ENCODE peak calls at places on chromosomes 1 and 21, in ten cellular contexts. One of them, this sample, is unnamed.

GRCh38 chr21:34693192-34693810 is 24.5 kb downstream of the CLIC6 start:
- DNase-seq in CD8-positive, alpha-beta T cell: peak
- DNase-seq in psoas muscle: no peak
- DNase-seq in sigmoid colon: no peak
- DNase-seq in OCI-LY7: peak
- DNase-seq in uterus: peak
- DNase-seq in AG10803: peak
- DNase-seq in lower lobe of right lung: no peak
- DNase-seq in AG09309: peak
- DNase-seq in adrenal gland: peak
- DNase-seq in this sample: no peak

GRCh38 chr1:28755701-28756100 is 19.0 kb downstream of the YTHDF2 start:
- DNase-seq in psoas muscle: no peak
- DNase-seq in sigmoid colon: no peak
- DNase-seq in CD8-positive, alpha-beta T cell: no peak
- DNase-seq in uterus: no peak
- DNase-seq in adrenal gland: no peak
- DNase-seq in OCI-LY7: no peak
- DNase-seq in AG10803: peak
- DNase-seq in lower lobe of right lung: no peak
- DNase-seq in AG09309: no peak
- DNase-seq in this sample: no peak

GRCh38 chr1:162222735-162223134 is 153.2 kb downstream of the NOS1AP start:
- DNase-seq in psoas muscle: no peak
- DNase-seq in uterus: no peak
- DNase-seq in lower lobe of right lung: no peak
- DNase-seq in adrenal gland: no peak
- DNase-seq in AG09309: no peak
- DNase-seq in CD8-positive, alpha-beta T cell: no peak
- DNase-seq in sigmoid colon: no peak
- DNase-seq in AG10803: no peak
- DNase-seq in OCI-LY7: no peak
- DNase-seq in this sample: no peak

GRCh38 chr1:59552001-59552400 is 255.1 kb downstream of the FGGY start:
- DNase-seq in uterus: no peak
- DNase-seq in AG10803: no peak
- DNase-seq in OCI-LY7: no peak
- DNase-seq in psoas muscle: peak
- DNase-seq in sigmoid colon: no peak
- DNase-seq in AG09309: no peak
- DNase-seq in lower lobe of right lung: peak
- DNase-seq in adrenal gland: no peak
- DNase-seq in CD8-positive, alpha-beta T cell: no peak
- DNase-seq in this sample: no peak

GRCh38 chr1:33735624-33736023 is 128.3 kb upstream of the HMGB4 start:
- DNase-seq in sigmoid colon: no peak
- DNase-seq in CD8-positive, alpha-beta T cell: no peak
- DNase-seq in OCI-LY7: no peak
- DNase-seq in lower lobe of right lung: no peak
- DNase-seq in AG09309: peak
- DNase-seq in AG10803: peak
- DNase-seq in psoas muscle: no peak
- DNase-seq in uterus: no peak
- DNase-seq in adrenal gland: no peak
- DNase-seq in this sample: no peak

GRCh38 chr1:22527122-22527521 is 36.2 kb upstream of the EPHA8 start:
- DNase-seq in AG10803: no peak
- DNase-seq in psoas muscle: peak
- DNase-seq in CD8-positive, alpha-beta T cell: no peak
- DNase-seq in OCI-LY7: no peak
- DNase-seq in sigmoid colon: no peak
- DNase-seq in uterus: no peak
- DNase-seq in lower lobe of right lung: no peak
- DNase-seq in adrenal gland: no peak
- DNase-seq in AG09309: no peak
- DNase-seq in this sample: no peak

GRCh38 chr1:47766832-47767740 is 230.1 kb downstream of the TRABD2B start:
- DNase-seq in AG10803: no peak
- DNase-seq in psoas muscle: no peak
- DNase-seq in sigmoid colon: no peak
- DNase-seq in OCI-LY7: no peak
- DNase-seq in AG09309: no peak
- DNase-seq in uterus: no peak
- DNase-seq in CD8-positive, alpha-beta T cell: no peak
- DNase-seq in adrenal gland: no peak
- DNase-seq in lower lobe of right lung: no peak
- DNase-seq in this sample: no peak

GRCh38 chr1:46412853-46413595 is 18.9 kb downstream of the FAAH start:
- DNase-seq in sigmoid colon: no peak
- DNase-seq in uterus: no peak
- DNase-seq in lower lobe of right lung: peak
- DNase-seq in AG09309: no peak
- DNase-seq in CD8-positive, alpha-beta T cell: no peak
- DNase-seq in adrenal gland: peak
- DNase-seq in OCI-LY7: no peak
- DNase-seq in AG10803: no peak
- DNase-seq in psoas muscle: peak
- DNase-seq in this sample: no peak

GRCh38 chr1:13699510-13699909 is 478 bp upstream of the PRDM2 start:
- DNase-seq in lower lobe of right lung: no peak
- DNase-seq in CD8-positive, alpha-beta T cell: no peak
- DNase-seq in uterus: no peak
- DNase-seq in AG10803: no peak
- DNase-seq in AG09309: no peak
- DNase-seq in sigmoid colon: no peak
- DNase-seq in OCI-LY7: no peak
- DNase-seq in adrenal gland: peak
- DNase-seq in psoas muscle: no peak
- DNase-seq in this sample: no peak

GRCh38 chr1:6171546-6172124 is 8.5 kb downstream of the CHD5 start:
- DNase-seq in lower lobe of right lung: no peak
- DNase-seq in CD8-positive, alpha-beta T cell: no peak
- DNase-seq in psoas muscle: no peak
- DNase-seq in AG09309: no peak
- DNase-seq in OCI-LY7: peak
- DNase-seq in AG10803: peak
- DNase-seq in sigmoid colon: no peak
- DNase-seq in adrenal gland: no peak
- DNase-seq in uterus: no peak
- DNase-seq in this sample: no peak

GRCh38 chr1:14441302-14441741 is 157.2 kb upstream of the KAZN start:
- DNase-seq in psoas muscle: no peak
- DNase-seq in lower lobe of right lung: peak
- DNase-seq in sigmoid colon: no peak
- DNase-seq in adrenal gland: no peak
- DNase-seq in uterus: no peak
- DNase-seq in CD8-positive, alpha-beta T cell: no peak
- DNase-seq in AG09309: peak
- DNase-seq in AG10803: peak
- DNase-seq in OCI-LY7: no peak
- DNase-seq in this sample: no peak

GRCh38 chr1:101697057-101697456 is 299.7 kb downstream of the OLFM3 start:
- DNase-seq in AG09309: no peak
- DNase-seq in lower lobe of right lung: no peak
- DNase-seq in OCI-LY7: no peak
- DNase-seq in uterus: no peak
- DNase-seq in CD8-positive, alpha-beta T cell: no peak
- DNase-seq in adrenal gland: no peak
- DNase-seq in psoas muscle: no peak
- DNase-seq in AG10803: no peak
- DNase-seq in sigmoid colon: no peak
- DNase-seq in this sample: no peak

GRCh38 chr1:167775178-167775577 is 53.4 kb downstream of the MPZL1 start:
- DNase-seq in OCI-LY7: no peak
- DNase-seq in lower lobe of right lung: no peak
- DNase-seq in uterus: no peak
- DNase-seq in adrenal gland: no peak
- DNase-seq in sigmoid colon: no peak
- DNase-seq in AG09309: no peak
- DNase-seq in AG10803: no peak
- DNase-seq in psoas muscle: no peak
- DNase-seq in CD8-positive, alpha-beta T cell: no peak
- DNase-seq in this sample: no peak

GRCh38 chr1:206464456-206464964 is 5.8 kb upstream of the IKBKE start:
- DNase-seq in adrenal gland: peak
- DNase-seq in AG09309: peak
- DNase-seq in CD8-positive, alpha-beta T cell: no peak
- DNase-seq in sigmoid colon: no peak
- DNase-seq in lower lobe of right lung: no peak
- DNase-seq in psoas muscle: no peak
- DNase-seq in AG10803: peak
- DNase-seq in OCI-LY7: no peak
- DNase-seq in uterus: no peak
- DNase-seq in this sample: no peak

GRCh38 chr1:235583511-235584001 is 66.0 kb downstream of the GNG4 start:
- DNase-seq in sigmoid colon: no peak
- DNase-seq in psoas muscle: no peak
- DNase-seq in CD8-positive, alpha-beta T cell: no peak
- DNase-seq in OCI-LY7: no peak
- DNase-seq in uterus: no peak
- DNase-seq in AG10803: no peak
- DNase-seq in lower lobe of right lung: no peak
- DNase-seq in adrenal gland: no peak
- DNase-seq in AG09309: no peak
- DNase-seq in this sample: no peak

GRCh38 chr21:42639646-42640152 is 13.7 kb upstream of the PDE9A start:
- DNase-seq in psoas muscle: peak
- DNase-seq in sigmoid colon: no peak
- DNase-seq in adrenal gland: no peak
- DNase-seq in CD8-positive, alpha-beta T cell: no peak
- DNase-seq in AG10803: no peak
- DNase-seq in uterus: no peak
- DNase-seq in OCI-LY7: no peak
- DNase-seq in lower lobe of right lung: peak
- DNase-seq in AG09309: no peak
- DNase-seq in this sample: no peak

GRCh38 chr1:54107131-54107530 is 45.7 kb downstream of the CDCP2 start:
- DNase-seq in AG09309: no peak
- DNase-seq in adrenal gland: no peak
- DNase-seq in lower lobe of right lung: no peak
- DNase-seq in sigmoid colon: no peak
- DNase-seq in uterus: no peak
- DNase-seq in CD8-positive, alpha-beta T cell: no peak
- DNase-seq in AG10803: peak
- DNase-seq in psoas muscle: no peak
- DNase-seq in OCI-LY7: peak
- DNase-seq in this sample: no peak
- TF ChIP-seq CTCF in AG09309: peak
- TF ChIP-seq CTCF in adrenal gland: no peak
- TF ChIP-seq CTCF in lower lobe of right lung: no peak
- TF ChIP-seq CTCF in sigmoid colon: no peak
- TF ChIP-seq CTCF in uterus: no peak
- TF ChIP-seq CTCF in CD8-positive, alpha-beta T cell: no peak
- TF ChIP-seq CTCF in AG10803: peak
- TF ChIP-seq CTCF in psoas muscle: no peak
- TF ChIP-seq CTCF in OCI-LY7: peak
- TF ChIP-seq CTCF in this sample: no peak

DNA sequence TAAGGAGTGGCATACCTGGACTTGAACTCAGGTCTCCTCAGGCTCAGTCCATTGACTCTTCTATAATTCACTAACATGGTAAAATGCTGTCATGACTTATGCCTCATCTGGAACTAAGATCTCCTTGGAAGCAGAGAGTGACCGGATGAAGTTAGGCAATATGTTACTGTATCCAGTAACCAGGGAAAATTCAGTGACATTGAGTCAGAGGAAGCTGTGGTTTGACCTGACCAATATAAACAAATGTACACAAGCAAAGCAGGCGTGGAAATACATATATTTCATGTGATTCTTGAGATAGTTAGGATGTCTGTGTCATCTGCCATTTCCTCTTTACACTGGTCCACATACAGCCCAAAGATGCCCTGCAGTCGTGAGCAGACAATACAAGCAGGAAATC is 30.3 kb downstream of the SGIP1 start:
- DNase-seq in lower lobe of right lung: no peak
- DNase-seq in AG09309: peak
- DNase-seq in adrenal gland: no peak
- DNase-seq in OCI-LY7: no peak
- DNase-seq in AG10803: peak
- DNase-seq in psoas muscle: no peak
- DNase-seq in sigmoid colon: no peak
- DNase-seq in CD8-positive, alpha-beta T cell: no peak
- DNase-seq in uterus: no peak
- DNase-seq in this sample: no peak
- H3K4me3 ChIP-seq in lower lobe of right lung: no peak
- H3K4me3 ChIP-seq in AG09309: no peak
- H3K4me3 ChIP-seq in adrenal gland: no peak
- H3K4me3 ChIP-seq in OCI-LY7: no peak
- H3K4me3 ChIP-seq in AG10803: no peak
- H3K4me3 ChIP-seq in psoas muscle: no peak
- H3K4me3 ChIP-seq in sigmoid colon: no peak
- H3K4me3 ChIP-seq in CD8-positive, alpha-beta T cell: no peak
- H3K4me3 ChIP-seq in uterus: no peak
- H3K4me3 ChIP-seq in this sample: no peak

GRCh38 chr1:227886503-227886961 is 61.2 kb downstream of the WNT9A start:
- DNase-seq in uterus: no peak
- DNase-seq in AG09309: no peak
- DNase-seq in OCI-LY7: no peak
- DNase-seq in sigmoid colon: peak
- DNase-seq in psoas muscle: peak
- DNase-seq in AG10803: no peak
- DNase-seq in CD8-positive, alpha-beta T cell: peak
- DNase-seq in lower lobe of right lung: no peak
- DNase-seq in adrenal gland: no peak
- DNase-seq in this sample: no peak
- TF ChIP-seq CTCF in uterus: no peak
- TF ChIP-seq CTCF in AG09309: no peak
- TF ChIP-seq CTCF in OCI-LY7: no peak
- TF ChIP-seq CTCF in sigmoid colon: no peak
- TF ChIP-seq CTCF in psoas muscle: no peak
- TF ChIP-seq CTCF in AG10803: no peak
- TF ChIP-seq CTCF in CD8-positive, alpha-beta T cell: no peak
- TF ChIP-seq CTCF in lower lobe of right lung: no peak
- TF ChIP-seq CTCF in adrenal gland: no peak
- TF ChIP-seq CTCF in this sample: no peak

DNA sequence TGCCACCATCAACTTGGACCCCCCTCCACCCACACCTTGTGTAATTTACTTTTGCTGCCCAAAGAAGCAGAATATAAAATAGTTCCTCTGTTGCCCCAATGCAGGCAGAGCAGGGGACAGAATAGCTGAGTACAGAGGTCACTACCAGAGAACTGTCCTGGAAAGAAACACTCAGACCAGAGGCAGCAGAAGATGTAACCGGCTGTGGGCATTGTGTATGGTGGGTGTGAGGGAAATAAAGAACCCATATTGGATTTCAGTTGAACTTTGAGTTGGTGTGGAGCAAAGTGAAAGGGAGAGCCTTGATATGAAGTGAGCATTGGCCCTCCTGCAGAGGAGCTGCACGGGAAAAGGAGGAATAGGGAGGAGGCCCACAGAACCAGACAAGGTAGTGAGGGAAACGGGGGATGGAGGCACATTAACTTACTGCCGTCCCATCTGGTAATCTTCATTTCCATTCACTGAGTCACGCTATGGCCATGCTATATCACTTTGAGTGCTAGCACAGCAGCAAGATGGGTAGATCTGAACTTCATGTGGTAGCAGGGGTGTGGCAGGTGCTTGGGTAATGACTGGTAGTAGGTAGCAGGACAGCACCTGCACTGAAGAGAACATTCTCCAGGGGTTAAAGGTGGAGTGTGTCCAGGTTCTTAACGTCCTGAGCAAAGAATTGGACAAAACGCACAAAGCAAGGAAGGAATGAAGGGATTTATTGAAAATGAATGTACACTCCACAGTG is 56.3 kb upstream of the FBXO28 start:
- DNase-seq in AG09309: no peak
- DNase-seq in CD8-positive, alpha-beta T cell: no peak
- DNase-seq in adrenal gland: no peak
- DNase-seq in OCI-LY7: no peak
- DNase-seq in uterus: no peak
- DNase-seq in psoas muscle: no peak
- DNase-seq in lower lobe of right lung: no peak
- DNase-seq in AG10803: no peak
- DNase-seq in sigmoid colon: no peak
- DNase-seq in this sample: no peak
- H3K4me3 ChIP-seq in AG09309: no peak
- H3K4me3 ChIP-seq in CD8-positive, alpha-beta T cell: no peak
- H3K4me3 ChIP-seq in adrenal gland: no peak
- H3K4me3 ChIP-seq in OCI-LY7: no peak
- H3K4me3 ChIP-seq in uterus: no peak
- H3K4me3 ChIP-seq in psoas muscle: no peak
- H3K4me3 ChIP-seq in lower lobe of right lung: no peak
- H3K4me3 ChIP-seq in AG10803: no peak
- H3K4me3 ChIP-seq in sigmoid colon: no peak
- H3K4me3 ChIP-seq in this sample: no peak

This sample was measured in GM12864.